ENCODE peak calls at places on chromosomes 4 and X, in eight cellular contexts. One of them, this sample, is unnamed.

GRCh38 chr4:138938371-138938699 is 77.2 kb upstream of the NOCT start:
- DNase-seq in astrocyte of the spinal cord: peak; percentile 55
- DNase-seq in cardiac fibroblast: peak; percentile 76
- DNase-seq in psoas muscle: no peak
- DNase-seq in GM06990: no peak
- DNase-seq in brain microvascular endothelial cell: no peak
- DNase-seq in transverse colon: no peak
- DNase-seq in heart left ventricle: no peak
- DNase-seq in this sample: peak; percentile 49

GRCh38 chr4:78512357-78512920 is 39.1 kb upstream of the ANXA3 start:
- DNase-seq in transverse colon: peak; percentile 67
- DNase-seq in cardiac fibroblast: peak; percentile 31
- DNase-seq in brain microvascular endothelial cell: no peak
- DNase-seq in heart left ventricle: no peak
- DNase-seq in astrocyte of the spinal cord: no peak
- DNase-seq in GM06990: no peak
- DNase-seq in psoas muscle: no peak
- DNase-seq in this sample: no peak

GRCh38 chrX:23952984-23953907 is 45.4 kb downstream of the CXorf58 start:
- DNase-seq in psoas muscle: no peak
- DNase-seq in brain microvascular endothelial cell: no peak
- DNase-seq in astrocyte of the spinal cord: no peak
- DNase-seq in transverse colon: no peak
- DNase-seq in heart left ventricle: no peak
- DNase-seq in GM06990: peak; percentile 24
- DNase-seq in cardiac fibroblast: peak; percentile 1
- DNase-seq in this sample: peak; percentile 77

GRCh38 chr4:183747931-183748664 is 89.0 kb downstream of the TRAPPC11 start:
- DNase-seq in GM06990: no peak
- DNase-seq in transverse colon: peak; percentile 37
- DNase-seq in astrocyte of the spinal cord: no peak
- DNase-seq in psoas muscle: no peak
- DNase-seq in cardiac fibroblast: no peak
- DNase-seq in heart left ventricle: no peak
- DNase-seq in brain microvascular endothelial cell: no peak
- DNase-seq in this sample: peak; percentile 66

GRCh38 chr4:113987382-113987930 is 8.0 kb upstream of the ARSJ start:
- DNase-seq in astrocyte of the spinal cord: no peak
- DNase-seq in psoas muscle: no peak
- DNase-seq in GM06990: no peak
- DNase-seq in transverse colon: no peak
- DNase-seq in heart left ventricle: no peak
- DNase-seq in brain microvascular endothelial cell: no peak
- DNase-seq in cardiac fibroblast: no peak
- DNase-seq in this sample: peak; percentile 88

GRCh38 chrX:69090022-69090421 is 75.2 kb downstream of the PJA1 start:
- DNase-seq in GM06990: no peak
- DNase-seq in psoas muscle: no peak
- DNase-seq in transverse colon: no peak
- DNase-seq in heart left ventricle: no peak
- DNase-seq in astrocyte of the spinal cord: no peak
- DNase-seq in brain microvascular endothelial cell: no peak
- DNase-seq in cardiac fibroblast: no peak
- DNase-seq in this sample: no peak

GRCh38 chrX:39125834-39126233 is 324.6 kb downstream of the MID1IP1 start:
- DNase-seq in psoas muscle: no peak
- DNase-seq in heart left ventricle: no peak
- DNase-seq in GM06990: no peak
- DNase-seq in astrocyte of the spinal cord: no peak
- DNase-seq in transverse colon: no peak
- DNase-seq in brain microvascular endothelial cell: no peak
- DNase-seq in cardiac fibroblast: no peak
- DNase-seq in this sample: no peak

GRCh38 chr4:152148057-152148456 is 387.2 kb upstream of the GATB start:
- DNase-seq in heart left ventricle: no peak
- DNase-seq in psoas muscle: no peak
- DNase-seq in astrocyte of the spinal cord: no peak
- DNase-seq in GM06990: no peak
- DNase-seq in transverse colon: no peak
- DNase-seq in brain microvascular endothelial cell: no peak
- DNase-seq in cardiac fibroblast: no peak
- DNase-seq in this sample: no peak

GRCh38 chrX:9824554-9824953 is 38.3 kb downstream of the SHROOM2 start:
- DNase-seq in GM06990: no peak
- DNase-seq in cardiac fibroblast: no peak
- DNase-seq in astrocyte of the spinal cord: no peak
- DNase-seq in psoas muscle: no peak
- DNase-seq in brain microvascular endothelial cell: no peak
- DNase-seq in transverse colon: no peak
- DNase-seq in heart left ventricle: no peak
- DNase-seq in this sample: no peak

GRCh38 chr4:149723065-149723464 is 92.6 kb downstream of the IQCM start:
- DNase-seq in brain microvascular endothelial cell: no peak
- DNase-seq in psoas muscle: no peak
- DNase-seq in cardiac fibroblast: no peak
- DNase-seq in astrocyte of the spinal cord: no peak
- DNase-seq in GM06990: no peak
- DNase-seq in transverse colon: no peak
- DNase-seq in heart left ventricle: no peak
- DNase-seq in this sample: no peak

GRCh38 chrX:10121787-10122186 is 35.0 kb upstream of the CLCN4 start:
- DNase-seq in brain microvascular endothelial cell: peak; percentile 49
- DNase-seq in GM06990: peak; percentile 73
- DNase-seq in psoas muscle: no peak
- DNase-seq in cardiac fibroblast: no peak
- DNase-seq in transverse colon: peak; percentile 41
- DNase-seq in astrocyte of the spinal cord: peak; percentile 12
- DNase-seq in heart left ventricle: no peak
- DNase-seq in this sample: no peak

GRCh38 chr4:2378408-2378807 is 40.0 kb downstream of the ZFYVE28 start:
- DNase-seq in brain microvascular endothelial cell: no peak
- DNase-seq in cardiac fibroblast: no peak
- DNase-seq in transverse colon: no peak
- DNase-seq in heart left ventricle: no peak
- DNase-seq in psoas muscle: no peak
- DNase-seq in astrocyte of the spinal cord: no peak
- DNase-seq in GM06990: no peak
- DNase-seq in this sample: no peak

GRCh38 chrX:75522565-75523411 is at the start of gene ZDHHC15:
- DNase-seq in transverse colon: peak; percentile 17
- DNase-seq in astrocyte of the spinal cord: peak; percentile 35
- DNase-seq in brain microvascular endothelial cell: peak; percentile 0
- DNase-seq in heart left ventricle: peak; percentile 46
- DNase-seq in psoas muscle: peak; percentile 68
- DNase-seq in cardiac fibroblast: no peak
- DNase-seq in GM06990: peak; percentile 14
- DNase-seq in this sample: peak; percentile 0

GRCh38 chr4:123929565-123929964 is 533.0 kb downstream of the SPRY1 start:
- DNase-seq in psoas muscle: no peak
- DNase-seq in heart left ventricle: no peak
- DNase-seq in transverse colon: no peak
- DNase-seq in astrocyte of the spinal cord: peak; percentile 19
- DNase-seq in brain microvascular endothelial cell: no peak
- DNase-seq in cardiac fibroblast: no peak
- DNase-seq in GM06990: no peak
- DNase-seq in this sample: no peak

GRCh38 chr4:94256833-94257232 is 49.2 kb downstream of the SMARCAD1 start:
- DNase-seq in cardiac fibroblast: peak; percentile 8
- DNase-seq in transverse colon: no peak
- DNase-seq in heart left ventricle: no peak
- DNase-seq in psoas muscle: no peak
- DNase-seq in GM06990: no peak
- DNase-seq in brain microvascular endothelial cell: no peak
- DNase-seq in astrocyte of the spinal cord: no peak
- DNase-seq in this sample: peak; percentile 16

GRCh38 chr4:4694296-4694772 is 152.5 kb upstream of the STX18 start:
- DNase-seq in heart left ventricle: peak; percentile 46
- DNase-seq in brain microvascular endothelial cell: no peak
- DNase-seq in astrocyte of the spinal cord: no peak
- DNase-seq in cardiac fibroblast: peak; percentile 31
- DNase-seq in transverse colon: no peak
- DNase-seq in psoas muscle: no peak
- DNase-seq in GM06990: no peak
- DNase-seq in this sample: peak; percentile 38
- TF ChIP-seq CTCF in heart left ventricle: peak; percentile 15
- TF ChIP-seq CTCF in brain microvascular endothelial cell: peak; percentile 60
- TF ChIP-seq CTCF in astrocyte of the spinal cord: peak; percentile 34
- TF ChIP-seq CTCF in cardiac fibroblast: peak; percentile 28
- TF ChIP-seq CTCF in transverse colon: no peak
- TF ChIP-seq CTCF in psoas muscle: no peak
- TF ChIP-seq CTCF in GM06990: peak; percentile 28
- TF ChIP-seq CTCF in this sample: peak; percentile 31

DNA sequence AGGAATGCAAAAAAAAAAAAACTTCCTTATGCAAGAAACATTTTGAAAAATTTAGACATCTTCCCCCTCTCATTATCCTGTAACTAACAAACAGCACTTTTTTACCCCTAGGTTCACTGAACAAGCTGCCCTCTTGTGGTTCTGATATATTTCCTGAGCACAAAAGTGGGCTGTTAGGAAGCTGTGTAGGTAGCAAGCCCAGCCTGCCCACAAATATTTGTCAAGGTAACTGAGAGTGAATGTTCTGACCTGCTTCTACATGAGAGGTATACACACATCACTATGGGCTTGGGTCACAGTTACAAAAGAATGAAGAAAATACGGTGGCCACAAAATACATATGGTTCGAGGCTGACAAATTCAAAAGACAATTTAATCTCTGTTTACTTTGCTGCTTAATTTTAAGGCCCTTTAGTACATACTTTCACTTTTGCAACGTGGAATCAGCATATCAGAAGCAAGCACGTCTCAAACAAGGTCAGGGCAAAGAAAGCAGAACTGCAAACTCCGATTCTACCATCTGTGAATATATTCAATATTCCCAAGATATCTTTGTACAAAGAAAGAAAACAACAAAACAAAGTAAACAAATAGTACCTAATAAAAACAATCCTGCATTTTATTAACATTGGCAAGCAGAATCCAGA is 78.6 kb downstream of the RBM47 start:
- DNase-seq in brain microvascular endothelial cell: peak; percentile 4
- DNase-seq in heart left ventricle: no peak
- DNase-seq in astrocyte of the spinal cord: peak; percentile 30
- DNase-seq in GM06990: peak; percentile 68
- DNase-seq in psoas muscle: no peak
- DNase-seq in transverse colon: peak; percentile 34
- DNase-seq in cardiac fibroblast: peak; percentile 74
- DNase-seq in this sample: peak; percentile 28
- TF ChIP-seq CTCF in brain microvascular endothelial cell: peak; percentile 41
- TF ChIP-seq CTCF in heart left ventricle: peak; percentile 35
- TF ChIP-seq CTCF in astrocyte of the spinal cord: peak; percentile 37
- TF ChIP-seq CTCF in GM06990: peak; percentile 53
- TF ChIP-seq CTCF in psoas muscle: no peak
- TF ChIP-seq CTCF in transverse colon: peak; percentile 29
- TF ChIP-seq CTCF in cardiac fibroblast: peak; percentile 51
- TF ChIP-seq CTCF in this sample: peak; percentile 46

GRCh38 chrX:103687073-103687695 is 685 bp upstream of the MORF4L2 start:
- DNase-seq in cardiac fibroblast: no peak
- DNase-seq in astrocyte of the spinal cord: no peak
- DNase-seq in GM06990: peak; percentile 88
- DNase-seq in heart left ventricle: peak; percentile 90
- DNase-seq in psoas muscle: peak; percentile 95
- DNase-seq in transverse colon: peak; percentile 88
- DNase-seq in brain microvascular endothelial cell: peak; percentile 69
- DNase-seq in this sample: peak; percentile 82
- TF ChIP-seq CTCF in cardiac fibroblast: peak; percentile 32
- TF ChIP-seq CTCF in astrocyte of the spinal cord: peak; percentile 28
- TF ChIP-seq CTCF in GM06990: peak; percentile 38
- TF ChIP-seq CTCF in heart left ventricle: peak; percentile 59
- TF ChIP-seq CTCF in psoas muscle: peak; percentile 43
- TF ChIP-seq CTCF in transverse colon: peak; percentile 32
- TF ChIP-seq CTCF in brain microvascular endothelial cell: peak; percentile 44
- TF ChIP-seq CTCF in this sample: peak; percentile 45

DNA sequence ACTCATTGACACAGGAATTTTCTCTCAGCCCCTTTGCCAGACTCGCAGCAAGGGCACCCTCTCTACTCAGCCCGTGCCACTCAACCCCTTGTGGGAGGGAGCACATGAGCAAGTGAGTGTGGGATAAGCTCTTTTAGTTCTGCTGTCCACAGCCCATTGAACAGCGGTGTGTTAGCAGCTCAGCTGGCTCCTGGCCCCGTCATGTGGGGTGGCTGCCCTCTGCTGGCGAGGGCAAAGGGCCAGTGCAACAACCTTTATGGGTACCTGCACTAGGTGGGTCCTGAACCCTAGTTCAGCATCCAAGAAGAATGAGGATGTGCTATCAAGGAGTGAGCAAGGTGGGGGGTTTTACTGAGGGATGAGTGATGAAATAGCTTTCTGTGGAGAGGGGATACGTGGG is 85.0 kb upstream of the ZNF81 start:
- DNase-seq in astrocyte of the spinal cord: no peak
- DNase-seq in cardiac fibroblast: peak; percentile 43
- DNase-seq in psoas muscle: peak; percentile 59
- DNase-seq in GM06990: peak; percentile 16
- DNase-seq in brain microvascular endothelial cell: no peak
- DNase-seq in heart left ventricle: no peak
- DNase-seq in transverse colon: peak; percentile 60
- DNase-seq in this sample: no peak
- TF ChIP-seq CTCF in astrocyte of the spinal cord: no peak
- TF ChIP-seq CTCF in cardiac fibroblast: peak; percentile 53
- TF ChIP-seq CTCF in psoas muscle: peak; percentile 19
- TF ChIP-seq CTCF in GM06990: peak; percentile 48
- TF ChIP-seq CTCF in brain microvascular endothelial cell: peak; percentile 60
- TF ChIP-seq CTCF in heart left ventricle: peak; percentile 33
- TF ChIP-seq CTCF in transverse colon: peak; percentile 25
- TF ChIP-seq CTCF in this sample: peak; percentile 36

GRCh38 chrX:101619336-101619735 is 1.5 kb upstream of the ARMCX6 start:
- DNase-seq in GM06990: no peak
- DNase-seq in cardiac fibroblast: no peak
- DNase-seq in transverse colon: no peak
- DNase-seq in brain microvascular endothelial cell: no peak
- DNase-seq in astrocyte of the spinal cord: peak; percentile 18
- DNase-seq in heart left ventricle: no peak
- DNase-seq in psoas muscle: no peak
- DNase-seq in this sample: peak; percentile 64

DNA sequence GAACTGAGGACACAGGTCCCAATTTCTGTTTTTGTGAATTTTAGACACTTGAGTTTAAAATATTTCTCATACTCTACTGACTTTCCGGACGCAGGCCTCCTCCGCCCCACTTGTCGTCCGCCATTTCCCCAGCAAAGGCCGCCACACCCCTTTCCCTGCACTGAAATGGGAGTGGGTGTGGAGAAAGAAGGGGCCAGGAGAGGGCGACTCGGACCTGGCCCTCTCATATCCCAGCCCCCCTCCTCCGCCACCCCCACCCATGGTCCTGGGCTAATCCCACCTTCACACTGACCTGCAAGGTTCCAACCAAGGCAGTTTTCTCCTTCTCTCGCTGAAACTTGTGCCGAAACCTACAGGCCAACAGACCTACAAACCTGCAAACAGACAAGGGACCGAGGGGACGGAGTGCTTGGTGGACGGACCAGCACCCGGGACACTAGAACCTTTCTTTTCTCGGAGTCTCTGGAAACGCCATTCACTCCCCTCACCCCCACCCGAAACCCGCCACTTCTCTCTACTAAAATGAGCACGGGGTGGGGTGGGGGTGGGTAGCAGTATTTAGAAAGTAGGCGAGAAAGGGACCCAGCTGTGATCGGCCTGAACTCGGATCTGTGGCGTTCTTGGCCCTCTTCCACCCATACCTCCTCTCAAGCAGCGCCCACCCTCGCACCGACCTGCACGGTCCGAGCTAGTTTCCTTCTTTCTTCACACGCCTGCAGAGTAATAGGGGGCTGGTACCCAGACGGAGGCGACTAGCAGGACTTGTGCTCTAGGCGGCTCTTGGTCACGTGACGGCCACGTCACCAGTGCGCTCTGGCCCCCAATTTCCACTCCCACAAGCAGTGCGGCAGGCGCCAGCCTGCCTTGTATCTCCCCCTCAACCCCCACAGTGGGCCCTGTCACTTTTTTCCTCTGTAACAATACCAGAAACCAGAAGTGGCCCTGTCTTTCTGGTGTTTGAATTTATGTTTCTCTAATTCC is at the start of gene ARMCX6:
- DNase-seq in astrocyte of the spinal cord: peak; percentile 73
- DNase-seq in psoas muscle: peak; percentile 83
- DNase-seq in GM06990: peak; percentile 76
- DNase-seq in transverse colon: peak; percentile 80
- DNase-seq in heart left ventricle: peak; percentile 79
- DNase-seq in cardiac fibroblast: peak; percentile 80
- DNase-seq in brain microvascular endothelial cell: peak; percentile 60
- DNase-seq in this sample: peak; percentile 79
- TF ChIP-seq CTCF in astrocyte of the spinal cord: peak; percentile 48
- TF ChIP-seq CTCF in psoas muscle: peak; percentile 34
- TF ChIP-seq CTCF in GM06990: peak; percentile 43
- TF ChIP-seq CTCF in transverse colon: peak; percentile 16
- TF ChIP-seq CTCF in heart left ventricle: peak; percentile 65
- TF ChIP-seq CTCF in cardiac fibroblast: peak; percentile 14
- TF ChIP-seq CTCF in brain microvascular endothelial cell: peak; percentile 56
- TF ChIP-seq CTCF in this sample: peak; percentile 47

This sample was measured in A673.